ENCODE peak calls at places on chromosomes 2 and 18, in seven cellular contexts. O is A549, L is progenitor cell of endocrine pancreas, K is NB4, H is uterus, T is fibroblast of pulmonary artery, J is spleen. B is an unnamed sample.
A peak's percentile ranks its signal among the peaks of the same experiment; 100 is the strongest.

GRCh38 chr18:10995576-10995975 is 153.8 kb downstream of the PIEZO2 start:
- DNase-seq in K (no peak), J (no peak), H (no peak), O (no peak), T (no peak), L (no peak), B (no peak)

GRCh38 chr2:60735496-60736250 is 20.4 kb upstream of the PAPOLG start:
- DNase-seq in O (no peak), L (no peak), H (no peak), J (peak; percentile 75), T (no peak), K (peak; percentile 33), B (no peak)

GRCh38 chr18:63258749-63259580 is 60.6 kb downstream of the BCL2 start:
- DNase-seq in J (no peak), L (no peak), K (no peak), O (no peak), H (no peak), T (no peak), B (no peak)

GRCh38 chr2:141362311-141362710 is 768.5 kb downstream of the LRP1B start:
- DNase-seq in T (peak; percentile 3), O (no peak), L (no peak), K (no peak), H (no peak), J (no peak), B (no peak)

GRCh38 chr2:143841935-143842334 is 678.0 kb downstream of the ZEB2 start:
- DNase-seq in L (no peak), O (peak; percentile 4), T (peak; percentile 42), J (no peak), K (peak; percentile 24), H (no peak), B (no peak)

GRCh38 chr2:190205643-190206042 is 114.0 kb downstream of the HIBCH start:
- DNase-seq in H (no peak), T (peak; percentile 69), O (no peak), J (no peak), L (no peak), K (peak; percentile 15), B (no peak)

GRCh38 chr2:151261977-151262291 is 271 bp upstream of the RBM43 start:
- DNase-seq in L (no peak), H (no peak), T (no peak), K (no peak), O (no peak), J (no peak), B (no peak)

GRCh38 chr18:13455960-13456471 is 237.5 kb downstream of the LDLRAD4 start:
- DNase-seq in J (no peak), L (no peak), K (no peak), T (no peak), H (no peak), O (no peak), B (no peak)

GRCh38 chr18:58952871-58953270 is 88.2 kb downstream of the ZNF532 start:
- DNase-seq in H (no peak), L (no peak), K (no peak), O (peak; percentile 80), J (no peak), T (peak; percentile 11), B (no peak)

GRCh38 chr2:201962766-201963555 is 70.7 kb upstream of the FZD7 start:
- DNase-seq in T (no peak), H (no peak), K (no peak), L (no peak), O (no peak), J (no peak), B (no peak)

GRCh38 chr18:12088096-12088495 is 5.5 kb upstream of the ANKRD62 start:
- DNase-seq in L (no peak), T (no peak), K (no peak), J (no peak), O (no peak), H (no peak), B (no peak)

GRCh38 chr18:12091742-12092141 is 1.9 kb upstream of the ANKRD62 start:
- DNase-seq in J (no peak), H (no peak), O (no peak), L (no peak), K (no peak), T (no peak), B (no peak)

GRCh38 chr18:12088731-12089375 is 4.8 kb upstream of the ANKRD62 start:
- DNase-seq in K (no peak), J (peak; percentile 72), H (no peak), O (no peak), T (no peak), L (no peak), B (no peak)

GRCh38 chr18:12093520-12094257 is at the start of gene ANKRD62:
- DNase-seq in T (no peak), J (no peak), L (no peak), H (no peak), K (no peak), O (no peak), B (no peak)

DNA sequence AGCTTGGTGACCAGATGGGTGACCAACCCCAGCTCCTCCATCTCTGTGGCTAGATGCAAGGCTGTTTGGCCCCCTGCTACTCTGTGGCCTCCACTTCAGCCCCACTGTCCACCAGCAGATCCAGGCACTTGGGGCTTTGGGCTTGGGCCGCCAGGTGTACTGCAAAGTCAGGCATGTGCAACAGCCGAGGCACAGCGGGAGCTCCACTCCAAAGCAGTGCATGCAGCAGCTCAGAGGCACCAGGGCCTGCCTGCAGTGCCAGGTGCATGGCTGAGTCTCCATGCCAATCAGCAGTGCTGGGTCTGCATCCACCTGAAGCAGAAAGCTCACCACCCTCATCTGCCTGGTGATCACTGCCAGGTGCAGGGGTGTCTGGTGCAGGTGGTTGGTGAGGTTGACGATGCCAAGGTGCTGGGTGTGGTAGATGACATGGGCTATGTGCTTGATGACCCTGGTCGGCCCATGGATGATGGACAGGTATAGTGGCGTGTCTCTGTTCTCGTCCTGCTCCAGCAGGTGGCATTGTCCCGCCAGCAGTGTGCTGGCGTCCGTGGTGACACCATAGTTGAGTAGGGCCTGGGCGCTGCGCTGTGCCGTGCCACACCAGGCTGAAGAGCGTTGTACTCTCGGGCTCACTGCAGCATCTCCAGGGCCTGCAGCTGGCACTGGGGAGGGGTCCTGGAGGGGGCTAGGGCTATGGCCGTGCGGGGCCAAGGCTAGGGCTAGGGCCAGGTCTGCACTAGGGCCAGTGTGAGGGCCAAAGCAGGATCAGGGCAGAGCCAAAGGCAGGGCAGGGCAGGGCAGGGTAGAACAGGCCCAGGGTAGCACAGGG is 1.0 kb upstream of the ANKRD62 start:
- DNase-seq in T (no peak), K (peak; percentile 61), L (no peak), J (no peak), H (no peak), O (peak; percentile 53), B (no peak)
- TF ChIP-seq CTCF in T (no peak), K (peak; percentile 64), L (peak; percentile 54), J (no peak), H (no peak), O (peak; percentile 53), B (no peak)

DNA sequence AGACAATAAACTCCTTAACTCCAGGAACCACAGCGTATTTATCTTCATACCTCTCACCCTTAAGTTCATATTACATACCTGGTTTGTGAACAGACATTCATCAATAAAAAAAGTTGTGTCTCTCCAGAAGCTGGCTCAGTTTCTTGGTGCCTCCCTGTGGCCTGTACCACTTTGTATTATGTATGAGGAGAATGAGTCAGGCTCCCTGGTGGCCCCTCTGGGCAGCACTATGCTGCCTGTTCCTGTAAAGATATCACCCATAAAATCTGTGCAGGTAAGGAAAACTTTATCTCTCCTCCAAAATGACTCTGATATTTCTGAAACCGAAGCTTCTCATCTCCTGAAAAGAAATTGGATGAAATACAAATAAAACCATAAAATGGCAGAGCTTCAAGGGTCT is 198.4 kb upstream of the NT5C1B start:
- DNase-seq in K (no peak), T (no peak), O (no peak), H (no peak), J (no peak), L (no peak), B (no peak)
- TF ChIP-seq CTCF in K (no peak), T (no peak), O (no peak), H (no peak), J (no peak), L (peak; percentile 11), B (no peak)

DNA sequence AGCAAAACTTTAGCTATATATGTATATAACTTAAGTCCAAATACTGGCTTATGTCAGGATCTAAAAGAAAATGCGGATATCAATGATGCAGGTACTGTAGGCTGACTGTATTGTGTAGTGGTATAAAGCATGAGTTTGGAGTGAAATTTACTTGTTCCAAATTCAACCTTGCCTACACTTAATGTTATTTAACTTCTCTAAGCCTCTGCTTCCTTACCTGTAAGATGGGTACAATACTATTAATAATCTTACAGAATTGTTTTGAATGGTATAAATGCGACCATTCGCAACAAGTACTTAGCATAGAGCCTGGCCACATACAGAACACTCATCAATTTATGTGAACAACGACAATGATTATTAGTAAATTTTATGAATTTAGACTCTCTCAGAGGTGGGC is 62.4 kb downstream of the SPRED2 start:
- DNase-seq in O (no peak), J (no peak), T (no peak), L (no peak), K (no peak), H (no peak), B (no peak)
- TF ChIP-seq CTCF in O (no peak), J (no peak), T (no peak), L (no peak), K (no peak), H (no peak), B (no peak)

DNA sequence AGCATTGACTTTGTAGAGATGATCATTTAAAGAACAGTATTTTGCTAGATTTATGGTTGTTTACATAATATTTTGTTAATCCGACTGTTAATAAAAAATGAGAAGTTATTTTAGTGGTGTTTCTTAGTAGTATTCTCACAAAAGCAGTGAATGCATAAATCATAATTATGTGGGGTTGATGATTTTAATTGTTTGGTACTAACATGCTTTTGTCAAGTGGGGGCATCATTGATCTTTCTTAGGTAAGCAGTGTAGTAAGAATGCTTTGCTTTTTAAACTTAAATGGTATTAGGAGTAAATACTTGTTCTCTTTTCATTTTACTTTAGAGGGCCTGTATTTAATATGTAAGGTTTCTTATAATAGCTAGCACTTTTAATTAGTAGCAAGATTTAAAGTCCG is 109.2 kb upstream of the OTX1 start:
- DNase-seq in H (no peak), J (no peak), O (no peak), L (no peak), T (peak; percentile 9), K (peak; percentile 11), B (no peak)
- TF ChIP-seq CTCF in H (no peak), J (no peak), O (no peak), L (no peak), T (no peak), K (no peak), B (no peak)

GRCh38 chr2:118945921-118946320 is 3.9 kb downstream of the MARCO start:
- DNase-seq in H (no peak), L (no peak), T (no peak), K (peak; percentile 65), J (no peak), O (no peak), B (no peak)
- TF ChIP-seq CTCF in H (no peak), L (no peak), T (no peak), K (no peak), J (no peak), O (no peak), B (peak; percentile 47)

GRCh38 chr2:27236626-27237025 is 19.5 kb downstream of the CAD start:
- DNase-seq in J (no peak), H (no peak), L (no peak), T (no peak), K (no peak), O (no peak), B (no peak)
- TF ChIP-seq CTCF in J (no peak), H (no peak), L (no peak), T (no peak), K (no peak), O (no peak), B (no peak)